ENCODE peak calls at places on chromosome 6, in ten cellular contexts. N is uterus; O is aorta; Y is astrocyte; G is HAP-1; E is ascending aorta; K is CD8-positive, alpha-beta T cell; P is brain microvascular endothelial cell; B is body of pancreas; M is heart right ventricle. V is an unnamed sample. For H3K27me3, the result is how much of the 10 kb centered on the place peaks cover.

GRCh38 chr6:53615633-53616449 is 49.7 kb downstream of the KLHL31 start:
- DNase-seq in N (no peak), O (no peak), Y (peak), G (no peak), E (no peak), K (no peak), P (no peak), B (peak), M (no peak), V (no peak)

GRCh38 chr6:168825226-168826077 is 384.5 kb downstream of the SMOC2 start:
- DNase-seq in N (no peak), O (no peak), Y (no peak), G (no peak), E (no peak), K (no peak), P (no peak), B (no peak), M (no peak), V (no peak)

GRCh38 chr6:44222987-44223470 is 366 bp upstream of the SLC29A1 start:
- DNase-seq in N (no peak), O (no peak), Y (no peak), G (no peak), E (peak), K (no peak), P (no peak), B (no peak), M (no peak), V (no peak)

GRCh38 chr6:149931501-149931900 is 8.6 kb upstream of the RAET1G start:
- DNase-seq in N (no peak), O (peak), Y (no peak), G (no peak), E (no peak), K (no peak), P (no peak), B (no peak), M (no peak), V (no peak)

GRCh38 chr6:29516108-29516507 is 28.4 kb upstream of the MAS1L start:
- DNase-seq in N (no peak), O (no peak), Y (peak), G (no peak), E (no peak), K (peak), P (peak), B (no peak), M (no peak), V (peak)

GRCh38 chr6:4358414-4359107 is 223.2 kb upstream of the ECI2 start:
- DNase-seq in N (peak), O (peak), Y (peak), G (peak), E (peak), K (no peak), P (peak), B (peak), M (peak), V (peak)

GRCh38 chr6:158006821-158007570 is 25.3 kb downstream of the SYNJ2 start:
- DNase-seq in N (no peak), O (peak), Y (no peak), G (no peak), E (no peak), K (no peak), P (no peak), B (no peak), M (no peak), V (no peak)

GRCh38 chr6:79436232-79436631 is 101.0 kb downstream of the LCA5 start:
- DNase-seq in N (no peak), O (no peak), Y (no peak), G (no peak), E (no peak), K (no peak), P (no peak), B (no peak), M (no peak), V (no peak)

GRCh38 chr6:46932526-46932925 is 10.8 kb upstream of the ADGRF5 start:
- DNase-seq in N (no peak), O (no peak), Y (peak), G (no peak), E (no peak), K (no peak), P (peak), B (no peak), M (no peak), V (peak)

GRCh38 chr6:166935353-166935752 is 21.0 kb downstream of the RNASET2 start:
- DNase-seq in N (no peak), O (no peak), Y (no peak), G (no peak), E (no peak), K (no peak), P (no peak), B (no peak), M (no peak), V (no peak)

GRCh38 chr6:62262283-62262682 is 23.7 kb downstream of the KHDRBS2 start:
- DNase-seq in N (no peak), O (no peak), Y (no peak), G (no peak), E (no peak), K (no peak), P (no peak), B (no peak), M (no peak), V (no peak)

GRCh38 chr6:89952696-89953095 is 58.4 kb downstream of the GJA10 start:
- DNase-seq in N (no peak), O (no peak), Y (peak), G (peak), E (no peak), K (peak), P (peak), B (no peak), M (no peak), V (peak)

GRCh38 chr6:91387290-91388062 is 800.6 kb upstream of the MAP3K7 start:
- DNase-seq in N (no peak), O (no peak), Y (no peak), G (no peak), E (no peak), K (no peak), P (no peak), B (no peak), M (no peak), V (no peak)

DNA sequence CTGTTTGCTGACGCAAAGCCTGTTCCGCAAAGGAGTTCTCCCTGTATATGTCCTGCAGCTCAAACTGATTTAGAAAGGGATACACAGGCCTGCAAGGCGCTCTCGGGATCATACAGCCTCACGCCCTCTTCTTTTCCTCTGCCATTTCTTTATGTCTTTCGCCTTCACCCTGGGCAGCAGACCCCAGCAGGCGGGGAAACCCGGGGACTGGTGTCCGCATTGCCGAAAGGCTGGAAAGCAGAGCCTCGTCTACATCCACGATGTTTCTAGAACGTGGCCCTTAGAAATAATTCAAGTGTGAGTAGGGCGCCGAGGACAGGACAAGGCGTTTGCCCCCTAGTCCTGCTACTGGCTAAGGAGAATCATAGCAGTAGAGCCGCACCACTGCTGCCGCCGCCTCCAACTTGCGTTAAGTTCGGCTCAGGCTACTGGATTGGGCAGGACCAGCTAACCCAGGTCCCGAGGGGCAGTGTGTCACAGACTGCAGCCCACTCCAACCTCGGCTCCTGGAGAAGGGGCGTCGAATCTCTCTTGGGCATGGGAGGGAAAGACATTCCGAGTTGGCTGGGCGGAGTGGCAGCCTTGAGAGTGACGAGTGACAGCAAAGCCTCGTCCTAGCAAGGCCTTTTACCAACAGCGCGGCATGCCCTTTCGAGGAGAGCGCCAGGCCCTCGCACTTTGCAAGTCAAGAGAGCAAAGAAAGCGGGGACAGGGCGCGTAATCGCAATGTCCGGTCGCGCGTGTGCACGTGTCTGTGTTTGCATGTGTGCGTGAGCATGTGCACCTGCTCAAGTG is 2.6 kb upstream of the TBX18 start:
- DNase-seq in N (no peak), O (no peak), Y (no peak), G (no peak), E (no peak), K (no peak), P (no peak), B (no peak), M (no peak), V (no peak)
- H3K27me3 ChIP-seq in N (under half), O (under half), Y (half or more), G (under half), E (under half), K (under half), P (under half), B (under half), M (half or more), V (under half)

GRCh38 chr6:32665621-32666140 is 776 bp downstream of the HLA-DQB1 start:
- DNase-seq in N (no peak), O (no peak), Y (no peak), G (no peak), E (no peak), K (no peak), P (no peak), B (no peak), M (no peak), V (no peak)
- H3K27me3 ChIP-seq in N (under half), O (under half), Y (under half), G (under half), E (under half), K (under half), P (under half), B (under half), M (under half), V (half or more)

DNA sequence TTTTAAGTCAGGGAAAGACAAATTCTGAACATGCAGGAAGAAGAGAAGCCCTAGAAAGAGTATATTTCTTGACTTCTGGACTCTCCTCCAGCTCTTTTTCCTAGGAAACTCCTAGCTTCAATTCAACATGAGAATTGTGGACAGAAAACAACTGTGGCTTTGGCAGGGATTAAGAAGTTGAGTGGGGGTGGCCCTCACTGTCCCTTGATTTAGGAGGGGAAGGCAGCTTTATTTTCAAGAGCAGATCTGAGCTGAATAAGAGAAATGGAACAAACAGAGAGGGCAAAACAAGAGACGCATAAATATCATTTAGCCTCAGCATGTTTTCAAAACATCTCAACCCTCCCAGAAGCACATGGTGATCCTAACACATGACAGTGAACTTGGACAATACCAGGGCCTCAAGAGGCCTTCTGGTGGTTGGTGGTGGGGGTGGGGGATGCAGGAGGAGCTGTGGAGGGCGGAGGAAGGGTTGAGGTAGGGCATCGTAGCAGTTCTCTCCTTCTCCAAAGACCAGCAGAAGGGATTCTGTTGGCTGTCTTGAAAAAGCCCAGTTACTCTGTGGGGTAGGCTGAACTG is 21.0 kb upstream of the TAGAP start:
- DNase-seq in N (peak), O (no peak), Y (no peak), G (no peak), E (no peak), K (no peak), P (no peak), B (no peak), M (no peak), V (no peak)
- H3K27me3 ChIP-seq in N (under half), O (under half), Y (under half), G (under half), E (under half), K (under half), P (under half), B (under half), M (under half), V (under half)

DNA sequence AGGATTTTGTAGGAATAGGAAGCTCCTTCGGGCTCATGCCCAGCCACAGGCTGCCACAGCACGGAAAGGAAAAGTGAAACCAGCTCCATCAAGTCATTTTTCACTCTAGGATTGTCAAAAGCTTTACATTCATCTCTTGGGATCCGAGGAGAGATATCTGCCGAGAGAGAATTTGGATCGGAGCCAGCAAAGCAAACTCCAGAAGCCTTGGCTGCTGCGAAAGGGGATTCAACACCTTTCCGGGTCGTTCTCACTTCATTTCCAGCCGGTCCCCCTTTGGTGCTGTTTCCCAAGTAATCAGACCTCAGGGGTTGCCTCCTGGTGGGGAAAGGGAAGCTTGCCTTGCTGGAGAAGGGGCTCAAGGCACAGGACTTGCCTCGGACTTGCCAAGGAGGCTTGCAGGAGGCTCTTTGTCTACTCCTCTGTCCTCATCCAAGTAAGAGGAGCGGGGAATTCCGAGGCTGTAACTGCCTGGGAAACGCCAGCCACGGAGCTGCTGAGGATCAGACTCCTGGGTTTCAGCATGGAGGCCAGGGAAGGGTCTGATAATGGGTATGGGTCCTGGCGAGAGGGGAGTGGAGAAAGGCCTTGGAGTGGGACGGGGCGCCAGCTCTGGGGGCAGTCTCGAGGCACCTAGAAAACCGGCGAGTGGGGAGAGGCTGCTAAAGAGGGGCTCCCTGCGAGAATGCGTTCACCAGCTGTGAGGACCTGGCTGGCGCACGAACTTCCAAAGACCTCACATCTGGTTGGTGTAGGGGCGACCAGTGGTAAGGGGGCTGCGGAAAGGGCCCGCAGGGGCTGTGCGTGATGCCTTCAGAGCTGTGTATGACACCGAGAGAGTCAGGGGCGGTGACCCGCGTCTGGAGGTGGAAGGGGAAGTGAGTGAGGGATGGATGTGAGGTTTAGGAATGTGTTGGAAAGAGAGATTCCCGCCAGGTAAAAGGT is 702 bp downstream of the ETV7 start:
- DNase-seq in N (peak), O (peak), Y (peak), G (no peak), E (peak), K (no peak), P (peak), B (peak), M (peak), V (peak)
- H3K27me3 ChIP-seq in N (under half), O (under half), Y (under half), G (under half), E (under half), K (under half), P (under half), B (under half), M (under half), V (under half)

GRCh38 chr6:378958-379366 is 12.6 kb upstream of the IRF4 start:
- DNase-seq in N (no peak), O (no peak), Y (no peak), G (no peak), E (no peak), K (no peak), P (no peak), B (no peak), M (no peak), V (no peak)
- H3K27me3 ChIP-seq in N (under half), O (under half), Y (under half), G (under half), E (under half), K (under half), P (under half), B (under half), M (half or more), V (half or more)

DNA sequence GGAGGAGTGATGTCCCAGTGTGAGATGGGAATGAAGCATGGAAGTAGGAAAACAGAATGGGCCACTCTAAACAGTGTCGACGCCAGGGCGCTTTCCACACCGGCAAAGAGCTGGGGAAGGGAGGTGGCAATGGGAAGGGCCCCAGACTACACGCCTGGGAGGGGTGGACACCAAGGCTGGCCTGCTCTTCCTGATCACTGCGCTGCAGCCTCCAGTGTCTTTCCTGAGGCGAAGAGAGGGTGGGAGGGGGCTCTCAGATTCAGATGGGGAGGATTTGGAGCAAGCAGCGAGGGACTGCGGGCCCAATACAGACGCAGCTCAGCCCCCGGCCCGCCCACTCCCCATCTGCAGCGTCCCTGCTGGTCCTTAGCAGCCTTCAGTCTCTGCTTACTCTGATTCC is 76.0 kb downstream of the ERMARD start:
- DNase-seq in N (no peak), O (no peak), Y (no peak), G (no peak), E (no peak), K (no peak), P (no peak), B (no peak), M (no peak), V (no peak)
- H3K27me3 ChIP-seq in N (under half), O (under half), Y (under half), G (under half), E (under half), K (under half), P (under half), B (under half), M (under half), V (under half)

DNA sequence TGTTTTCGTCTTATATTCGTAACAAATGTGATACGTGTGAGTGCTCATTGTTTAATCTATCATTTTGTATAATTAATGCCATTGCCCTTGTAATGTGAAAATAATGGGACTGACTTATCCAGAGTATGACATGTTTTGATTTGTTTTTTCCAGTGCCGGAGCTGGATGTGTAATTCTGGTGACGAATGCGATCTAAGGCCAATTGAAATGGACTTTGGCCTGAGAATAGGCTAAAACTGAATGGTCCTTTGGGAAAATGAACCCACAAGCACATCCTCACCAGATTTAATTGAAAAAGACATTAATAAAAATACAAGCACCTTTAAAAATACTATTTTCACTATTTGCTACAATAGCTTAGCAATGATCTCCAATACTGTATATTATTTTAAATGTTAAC is 6.7 kb upstream of the TAAR5 start:
- DNase-seq in N (no peak), O (no peak), Y (no peak), G (no peak), E (no peak), K (no peak), P (no peak), B (no peak), M (no peak), V (no peak)
- H3K27me3 ChIP-seq in N (under half), O (under half), Y (under half), G (under half), E (under half), K (under half), P (under half), B (under half), M (under half), V (under half)

DNA sequence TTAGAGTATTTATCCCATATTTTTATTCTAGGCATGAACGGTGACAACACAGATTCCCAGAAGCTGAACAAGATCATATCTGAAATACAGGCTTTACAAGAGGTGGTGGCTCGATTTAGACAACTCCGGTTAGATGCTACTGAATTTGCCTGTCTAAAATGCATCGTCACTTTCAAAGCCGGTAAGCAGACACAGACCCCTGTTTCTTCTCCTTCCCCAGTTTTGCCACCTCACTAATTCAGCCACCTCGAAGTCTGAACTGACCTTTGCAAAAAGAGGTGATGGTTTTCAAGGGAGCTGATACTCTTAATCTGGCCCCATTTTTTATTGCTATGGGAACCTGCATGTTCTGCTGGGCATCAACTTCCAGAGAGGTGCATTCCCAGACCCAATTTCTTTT is 15.0 kb downstream of the NR2E1 start:
- DNase-seq in N (no peak), O (no peak), Y (no peak), G (no peak), E (no peak), K (no peak), P (no peak), B (no peak), M (no peak), V (no peak)
- H3K27me3 ChIP-seq in N (under half), O (under half), Y (under half), G (under half), E (under half), K (under half), P (half or more), B (under half), M (half or more), V (under half)

GRCh38 chr6:116373300-116373699 is 2.6 kb downstream of the DSE start:
- DNase-seq in N (no peak), O (no peak), Y (no peak), G (no peak), E (no peak), K (no peak), P (no peak), B (no peak), M (no peak), V (no peak)
- H3K27me3 ChIP-seq in N (under half), O (under half), Y (under half), G (under half), E (under half), K (under half), P (under half), B (under half), M (under half), V (under half)

DNA sequence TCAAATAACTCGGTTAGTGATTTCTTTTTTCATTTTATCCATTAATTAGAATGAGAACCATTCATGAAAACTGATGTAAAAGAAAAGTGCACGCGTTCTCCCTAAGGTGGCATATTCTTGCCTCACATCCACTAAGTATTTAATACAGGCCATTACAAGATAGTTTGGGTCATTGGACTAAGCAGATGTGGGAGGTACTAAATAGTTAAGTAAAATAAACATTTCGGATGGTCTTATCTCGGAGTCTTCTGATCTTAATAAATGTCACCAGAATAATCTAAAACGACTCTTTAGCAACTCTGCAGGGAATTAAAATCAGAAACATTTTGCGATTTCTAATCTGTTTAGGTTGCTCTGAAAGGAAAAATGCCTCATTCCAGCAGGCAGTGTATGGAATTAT is 78.7 kb downstream of the RFX6 start:
- DNase-seq in N (no peak), O (no peak), Y (no peak), G (no peak), E (no peak), K (no peak), P (no peak), B (no peak), M (no peak), V (no peak)
- H3K27me3 ChIP-seq in N (under half), O (under half), Y (under half), G (under half), E (under half), K (under half), P (under half), B (under half), M (under half), V (under half)